ENCODE peak calls at places on chromosomes 13 and 19, in nine cellular contexts. C, Z, E, M, D, V, W, Q and K are unnamed samples.

GRCh38 chr19:58575183-58576041 is 2.3 kb upstream of the MZF1 start:
- DNase-seq in C (peak), Z (peak), E (peak), M (no peak), D (peak), V (peak), W (peak), Q (peak), K (peak)

GRCh38 chr19:4744451-4745170 is 21.0 kb upstream of the DPP9 start:
- DNase-seq in C (peak), Z (peak), E (peak), M (no peak), D (peak), V (peak), W (peak), Q (no peak), K (no peak)

GRCh38 chr19:32642771-32643170 is 32.2 kb downstream of the ANKRD27 start:
- DNase-seq in C (no peak), Z (no peak), E (no peak), M (no peak), D (no peak), V (no peak), W (no peak), Q (no peak), K (no peak)

GRCh38 chr19:39045506-39045905 is 13.2 kb upstream of the FBXO27 start:
- DNase-seq in C (no peak), Z (no peak), E (no peak), M (no peak), D (no peak), V (no peak), W (no peak), Q (no peak), K (no peak)

GRCh38 chr13:28558126-28558525 is 63.2 kb upstream of the FLT1 start:
- DNase-seq in C (no peak), Z (peak), E (no peak), M (no peak), D (no peak), V (peak), W (no peak), Q (no peak), K (no peak)

GRCh38 chr19:4866595-4867424 is 657 bp downstream of the PLIN3 start:
- DNase-seq in C (peak), Z (peak), E (no peak), M (peak), D (peak), V (peak), W (peak), Q (peak), K (peak)

GRCh38 chr19:50873056-50873455 is at the start of gene KLK2:
- DNase-seq in C (no peak), Z (no peak), E (no peak), M (no peak), D (no peak), V (no peak), W (no peak), Q (no peak), K (no peak)

GRCh38 chr19:33463194-33463593 is 58.4 kb downstream of the PEPD start:
- DNase-seq in C (no peak), Z (peak), E (no peak), M (no peak), D (no peak), V (no peak), W (no peak), Q (no peak), K (peak)

GRCh38 chr19:55069137-55069858 is 6.3 kb upstream of the RDH13 start:
- DNase-seq in C (peak), Z (no peak), E (peak), M (no peak), D (peak), V (no peak), W (peak), Q (peak), K (no peak)

GRCh38 chr19:55117063-55117635 is 288 bp downstream of the PPP1R12C start:
- DNase-seq in C (peak), Z (no peak), E (no peak), M (peak), D (no peak), V (no peak), W (no peak), Q (no peak), K (no peak)

GRCh38 chr19:54257116-54257480 is at the start of gene LILRB5:
- DNase-seq in C (no peak), Z (no peak), E (no peak), M (no peak), D (no peak), V (no peak), W (no peak), Q (no peak), K (peak)

GRCh38 chr19:48837081-48837524 is 812 bp upstream of the HSD17B14 start:
- DNase-seq in C (peak), Z (peak), E (peak), M (peak), D (peak), V (peak), W (no peak), Q (peak), K (peak)

GRCh38 chr19:46181386-46181774 is 33.3 kb downstream of the IGFL2 start:
- DNase-seq in C (peak), Z (peak), E (peak), M (no peak), D (no peak), V (no peak), W (no peak), Q (no peak), K (no peak)

GRCh38 chr19:531009-531752 is 379 bp upstream of the CDC34 start:
- DNase-seq in C (peak), Z (peak), E (peak), M (peak), D (peak), V (peak), W (peak), Q (peak), K (peak)
- TF ChIP-seq POLR2A in C (peak), Z (no peak), E (peak), M (peak), D (peak), V (peak), W (peak), Q (no peak), K (no peak)

GRCh38 chr19:8391274-8392016 is 1.3 kb downstream of the RAB11B start:
- DNase-seq in C (peak), Z (no peak), E (no peak), M (no peak), D (no peak), V (no peak), W (no peak), Q (peak), K (no peak)

GRCh38 chr19:8392017-8392591 is 1.9 kb downstream of the RAB11B start:
- DNase-seq in C (no peak), Z (no peak), E (no peak), M (no peak), D (peak), V (peak), W (no peak), Q (peak), K (no peak)

GRCh38 chr19:8390617-8390981 is 439 bp downstream of the RAB11B start:
- DNase-seq in C (peak), Z (peak), E (peak), M (peak), D (peak), V (peak), W (peak), Q (peak), K (peak)

GRCh38 chr19:8388612-8388958 is 1.6 kb upstream of the RAB11B start:
- DNase-seq in C (peak), Z (no peak), E (no peak), M (no peak), D (no peak), V (no peak), W (no peak), Q (no peak), K (no peak)

DNA sequence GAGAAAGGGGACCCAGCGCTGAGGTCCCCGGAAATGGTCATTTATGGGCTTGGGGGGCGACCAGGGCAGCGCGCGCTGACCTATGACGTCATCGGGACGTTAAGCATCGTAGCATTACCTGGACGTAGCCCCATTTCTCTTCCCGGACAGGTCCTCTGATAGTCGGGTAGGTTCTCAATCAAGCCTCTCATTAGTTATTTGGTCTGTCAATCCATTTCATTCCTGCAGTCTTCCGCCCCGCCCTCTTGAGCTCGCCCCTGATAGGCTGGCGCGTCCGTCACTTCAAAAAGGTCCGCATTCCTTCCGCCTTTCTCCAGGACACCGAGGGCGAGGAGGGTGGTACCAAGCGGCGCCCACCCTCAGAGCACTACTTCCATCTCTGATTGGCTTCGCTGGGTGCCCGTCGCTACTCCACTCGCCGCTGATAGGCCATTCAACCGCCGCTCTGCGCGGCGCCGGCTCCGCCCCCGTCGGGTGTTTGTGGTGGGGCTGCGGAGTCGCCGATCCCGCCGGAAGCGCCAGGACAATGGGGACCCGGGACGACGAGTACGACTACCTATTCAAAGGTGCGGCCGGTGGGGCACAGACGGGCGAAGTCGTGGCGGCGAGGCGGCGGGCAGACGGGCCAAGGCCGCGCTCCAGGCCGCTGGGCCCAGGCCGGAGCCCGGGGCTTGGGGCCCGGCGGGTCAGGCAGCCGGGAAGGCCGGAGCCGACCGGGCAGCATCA is at the start of gene RAB11B:
- DNase-seq in C (no peak), Z (peak), E (peak), M (peak), D (peak), V (peak), W (peak), Q (peak), K (peak)
- TF ChIP-seq POLR2A in C (peak), Z (peak), E (peak), M (peak), D (peak), V (peak), W (peak), Q (no peak), K (no peak)

GRCh38 chr19:41223431-41224234 is 4.6 kb downstream of the AXL start:
- DNase-seq in C (peak), Z (peak), E (peak), M (no peak), D (no peak), V (peak), W (no peak), Q (no peak), K (no peak)
- TF ChIP-seq POLR2A in C (no peak), Z (peak), E (no peak), M (no peak), D (no peak), V (peak), W (no peak), Q (no peak), K (no peak)

GRCh38 chr13:59342396-59342795 is 821.3 kb downstream of the DIAPH3 start:
- DNase-seq in C (no peak), Z (no peak), E (no peak), M (no peak), D (no peak), V (peak), W (no peak), Q (no peak), K (no peak)

GRCh38 chr13:59343132-59343531 is 820.6 kb downstream of the DIAPH3 start:
- DNase-seq in C (no peak), Z (no peak), E (no peak), M (no peak), D (no peak), V (no peak), W (no peak), Q (no peak), K (no peak)

GRCh38 chr13:59345316-59345715 is 818.4 kb downstream of the DIAPH3 start:
- DNase-seq in C (no peak), Z (no peak), E (no peak), M (no peak), D (peak), V (peak), W (no peak), Q (no peak), K (no peak)

GRCh38 chr13:59346861-59347470 is 816.8 kb downstream of the DIAPH3 start:
- DNase-seq in C (no peak), Z (no peak), E (no peak), M (no peak), D (no peak), V (no peak), W (no peak), Q (no peak), K (no peak)

GRCh38 chr13:59343993-59344780 is 819.5 kb downstream of the DIAPH3 start:
- DNase-seq in C (no peak), Z (no peak), E (no peak), M (peak), D (no peak), V (no peak), W (no peak), Q (no peak), K (no peak)
- TF ChIP-seq POLR2A in C (no peak), Z (no peak), E (no peak), M (no peak), D (no peak), V (no peak), W (no peak), Q (no peak), K (no peak)

DNA sequence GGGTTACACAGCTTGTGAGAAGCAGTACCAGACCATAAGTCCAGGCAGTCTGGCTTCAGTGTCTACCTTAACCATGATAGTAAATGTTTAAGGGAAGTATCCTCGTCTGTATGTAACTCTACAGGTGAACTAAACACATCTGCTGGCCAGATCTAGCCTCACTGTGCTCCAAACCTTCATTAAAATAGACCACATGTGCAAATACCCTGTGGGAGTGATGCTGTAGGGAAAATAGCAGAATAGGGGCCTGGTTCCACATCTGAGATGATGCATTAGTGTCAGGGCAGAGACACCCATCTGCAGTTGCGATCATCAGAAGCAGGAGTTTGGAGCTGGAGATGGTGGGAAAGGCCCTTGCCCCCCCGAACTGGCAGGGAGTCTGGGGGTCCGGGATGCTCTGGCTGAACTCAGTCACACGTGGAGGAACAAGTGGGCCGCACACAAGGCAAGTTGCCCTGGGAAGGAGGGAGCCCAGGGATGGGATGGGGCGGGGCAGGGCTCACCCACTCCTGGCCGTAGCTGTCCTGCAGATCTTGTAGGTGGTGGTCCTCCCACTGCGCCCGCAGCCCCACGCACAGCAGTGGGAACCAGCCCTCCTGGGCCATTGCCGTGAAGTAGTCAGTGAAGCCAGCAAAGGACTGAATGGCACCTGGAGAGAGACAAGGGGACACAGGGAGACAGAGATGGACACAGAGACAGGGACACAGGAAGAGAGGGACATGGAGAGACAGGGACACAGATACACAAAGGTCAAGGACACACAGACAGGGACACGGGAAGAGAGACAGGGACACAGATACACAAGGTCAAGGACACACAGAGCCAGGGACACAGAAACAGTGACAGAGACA is 7.3 kb downstream of the TMEM147 start:
- DNase-seq in C (no peak), Z (no peak), E (no peak), M (no peak), D (no peak), V (no peak), W (no peak), Q (no peak), K (no peak)
- TF ChIP-seq POLR2A in C (no peak), Z (no peak), E (no peak), M (no peak), D (no peak), V (no peak), W (no peak), Q (no peak), K (no peak)

DNA sequence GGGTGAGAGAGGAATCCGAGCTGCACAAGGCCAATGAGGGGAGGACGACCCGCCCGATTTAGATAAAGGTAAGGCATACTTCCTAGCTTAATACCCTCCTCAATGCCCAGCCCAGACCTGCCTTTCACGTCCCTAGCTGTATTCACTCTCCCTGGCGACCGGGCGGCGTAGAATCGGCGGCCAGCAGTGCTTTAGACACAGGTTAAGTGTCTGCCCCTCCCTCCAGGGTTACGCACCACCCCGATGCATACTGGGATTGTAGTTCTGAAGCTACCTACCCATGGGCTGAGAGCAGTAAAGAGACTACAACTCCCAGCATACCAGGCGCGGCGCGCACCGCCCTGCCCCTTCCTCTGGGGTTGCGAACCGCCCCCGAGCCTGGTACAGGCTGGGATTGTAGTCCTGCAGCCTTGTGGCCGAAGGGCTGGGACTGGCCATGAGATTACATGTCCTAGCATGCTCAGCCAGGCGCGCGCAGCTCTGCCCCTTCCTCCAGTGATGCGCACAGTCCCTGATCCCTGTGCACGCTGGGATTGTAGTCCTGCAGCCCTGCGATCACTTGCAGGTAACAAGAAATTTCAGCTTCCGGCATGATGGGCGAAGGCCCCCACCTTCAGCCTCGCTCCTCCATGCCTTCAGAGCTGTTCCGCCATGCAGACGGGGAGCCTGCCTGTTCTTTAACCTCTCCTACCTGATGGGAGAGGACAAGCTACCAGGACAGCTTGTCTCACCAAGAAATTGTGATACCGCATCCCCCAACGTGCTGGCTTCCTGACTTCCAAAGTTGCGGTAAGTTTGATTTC is 43.5 kb upstream of the ZNF14 start:
- DNase-seq in C (peak), Z (peak), E (peak), M (peak), D (peak), V (peak), W (peak), Q (peak), K (peak)
- TF ChIP-seq POLR2A in C (peak), Z (no peak), E (peak), M (peak), D (peak), V (peak), W (peak), Q (no peak), K (no peak)

GRCh38 chr19:18905058-18905456 is 9.1 kb upstream of the CERS1 start:
- DNase-seq in C (no peak), Z (no peak), E (no peak), M (no peak), D (no peak), V (no peak), W (no peak), Q (no peak), K (no peak)

GRCh38 chr19:18905520-18906236 is 9.7 kb upstream of the CERS1 start:
- DNase-seq in C (no peak), Z (no peak), E (no peak), M (no peak), D (no peak), V (no peak), W (no peak), Q (no peak), K (peak)

GRCh38 chr19:18903146-18904056 is 7.4 kb upstream of the CERS1 start:
- DNase-seq in C (no peak), Z (no peak), E (no peak), M (no peak), D (no peak), V (no peak), W (no peak), Q (no peak), K (no peak)

GRCh38 chr19:18906605-18907519 is 10.9 kb upstream of the CERS1 start:
- DNase-seq in C (no peak), Z (no peak), E (no peak), M (no peak), D (no peak), V (no peak), W (no peak), Q (no peak), K (no peak)

GRCh38 chr19:18904334-18905057 is 8.5 kb upstream of the CERS1 start:
- DNase-seq in C (no peak), Z (no peak), E (no peak), M (no peak), D (no peak), V (no peak), W (no peak), Q (no peak), K (peak)
- TF ChIP-seq POLR2A in C (no peak), Z (no peak), E (no peak), M (no peak), D (no peak), V (no peak), W (no peak), Q (no peak), K (no peak)

GRCh38 chr19:43782311-43782660 is 1.5 kb upstream of the KCNN4 start:
- DNase-seq in C (no peak), Z (no peak), E (no peak), M (no peak), D (no peak), V (no peak), W (no peak), Q (no peak), K (no peak)

GRCh38 chr19:43783636-43784035 is 2.9 kb upstream of the KCNN4 start:
- DNase-seq in C (no peak), Z (no peak), E (no peak), M (no peak), D (no peak), V (no peak), W (no peak), Q (no peak), K (no peak)

GRCh38 chr19:43782689-43783231 is 2.0 kb upstream of the KCNN4 start:
- DNase-seq in C (no peak), Z (no peak), E (peak), M (peak), D (no peak), V (no peak), W (no peak), Q (peak), K (no peak)

GRCh38 chr19:43784981-43785808 is 4.4 kb upstream of the KCNN4 start:
- DNase-seq in C (peak), Z (peak), E (peak), M (peak), D (peak), V (peak), W (peak), Q (peak), K (no peak)

DNA sequence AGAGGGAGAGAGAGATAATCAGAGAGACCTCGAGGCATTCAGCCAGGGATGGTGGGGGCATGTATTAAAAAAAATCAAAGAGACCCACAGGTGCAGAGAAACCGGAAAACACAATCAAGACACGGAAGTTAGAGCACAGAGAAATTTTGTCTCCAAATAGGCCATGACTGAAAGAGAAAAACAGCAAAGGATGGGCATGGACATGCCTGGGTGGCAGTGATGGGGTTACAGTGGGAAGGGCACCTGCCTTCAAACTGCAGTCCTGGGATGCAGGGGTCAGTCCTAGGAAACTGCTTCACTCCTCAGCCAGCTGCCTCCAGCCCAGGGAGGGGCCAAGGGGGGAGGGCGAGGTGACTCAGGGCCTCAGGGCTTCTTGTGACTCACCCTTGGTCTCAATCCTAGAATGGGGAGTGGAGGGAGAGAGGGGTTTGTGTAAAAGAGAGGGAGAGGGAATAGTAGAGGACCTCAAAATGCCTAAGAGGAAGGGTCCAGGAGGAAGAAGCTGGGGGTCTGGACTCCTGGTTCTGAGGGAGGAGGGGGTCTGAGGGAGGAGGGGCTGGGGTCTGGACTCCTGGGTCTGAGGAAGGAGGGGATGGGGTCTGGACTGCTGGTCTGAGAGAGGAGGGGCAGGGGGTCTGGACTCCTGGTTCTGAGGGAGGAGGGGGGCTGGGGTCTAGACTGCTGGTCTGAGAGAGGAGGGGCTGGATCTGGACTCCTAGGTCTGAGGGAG is 3.6 kb upstream of the KCNN4 start:
- DNase-seq in C (peak), Z (peak), E (peak), M (peak), D (no peak), V (peak), W (peak), Q (peak), K (no peak)
- TF ChIP-seq POLR2A in C (no peak), Z (no peak), E (no peak), M (no peak), D (no peak), V (no peak), W (no peak), Q (no peak), K (no peak)